ENCODE peak calls at places on chromosomes 6 and 20, in nine cellular contexts. G is H1, R is upper lobe of left lung, V is ovary, T is HepG2, E is body of pancreas, K is A549, W is K562, L is uterus. X is an unnamed sample.

GRCh38 chr20:24651973-24652340 is 182.5 kb downstream of the SYNDIG1 start:
- DNase-seq in G (no peak), R (no peak), V (no peak), T (no peak), E (no peak), K (no peak), W (no peak), L (no peak), X (no peak)

GRCh38 chr6:134132494-134133141 is 80.2 kb upstream of the SLC2A12 start:
- DNase-seq in G (no peak), R (no peak), V (no peak), T (no peak), E (no peak), K (peak), W (no peak), L (no peak), X (no peak)

GRCh38 chr6:157715766-157716171 is 107.3 kb upstream of the SNX9 start:
- DNase-seq in G (no peak), R (no peak), V (peak), T (no peak), E (peak), K (no peak), W (no peak), L (peak), X (no peak)

GRCh38 chr6:116316772-116317467 is 37.2 kb upstream of the TSPYL1 start:
- DNase-seq in G (no peak), R (no peak), V (peak), T (peak), E (peak), K (no peak), W (peak), L (no peak), X (no peak)

GRCh38 chr6:132298344-132298949 is 102.8 kb downstream of the MOXD1 start:
- DNase-seq in G (peak), R (no peak), V (no peak), T (peak), E (peak), K (peak), W (peak), L (no peak), X (no peak)

GRCh38 chr6:133286765-133287164 is 45.6 kb downstream of the EYA4 start:
- DNase-seq in G (no peak), R (no peak), V (no peak), T (no peak), E (no peak), K (peak), W (peak), L (no peak), X (no peak)

GRCh38 chr6:144248003-144248402 is 37.1 kb upstream of the UTRN start:
- DNase-seq in G (no peak), R (no peak), V (no peak), T (no peak), E (no peak), K (no peak), W (no peak), L (no peak), X (no peak)

GRCh38 chr6:138944412-138944811 is 43.6 kb downstream of the REPS1 start:
- DNase-seq in G (no peak), R (no peak), V (no peak), T (no peak), E (no peak), K (peak), W (peak), L (no peak), X (peak)

GRCh38 chr20:63124782-63125580 is 91.0 kb downstream of the YTHDF1 start:
- DNase-seq in G (no peak), R (peak), V (no peak), T (no peak), E (no peak), K (no peak), W (no peak), L (no peak), X (no peak)

GRCh38 chr20:51132286-51132810 is 109.4 kb upstream of the KCNG1 start:
- DNase-seq in G (no peak), R (no peak), V (no peak), T (no peak), E (no peak), K (no peak), W (no peak), L (no peak), X (no peak)

GRCh38 chr6:73797861-73798260 is 101.9 kb downstream of the CD109 start:
- DNase-seq in G (no peak), R (no peak), V (no peak), T (no peak), E (no peak), K (no peak), W (no peak), L (no peak), X (no peak)

GRCh38 chr6:90915224-90915915 is 328.5 kb upstream of the MAP3K7 start:
- DNase-seq in G (no peak), R (no peak), V (no peak), T (no peak), E (no peak), K (no peak), W (no peak), L (no peak), X (no peak)

GRCh38 chr6:130426078-130426726 is 60.4 kb downstream of the TMEM200A start:
- DNase-seq in G (no peak), R (no peak), V (no peak), T (no peak), E (no peak), K (no peak), W (no peak), L (no peak), X (no peak)

GRCh38 chr20:13202553-13202952 is 18.5 kb upstream of the ISM1 start:
- DNase-seq in G (no peak), R (no peak), V (no peak), T (peak), E (no peak), K (no peak), W (no peak), L (no peak), X (no peak)

GRCh38 chr6:31664790-31665500 is at the start of gene GPANK1:
- DNase-seq in G (peak), R (peak), V (peak), T (peak), E (peak), K (peak), W (peak), L (peak), X (peak)

GRCh38 chr6:144951730-144952437 is 666.7 kb downstream of the UTRN start:
- DNase-seq in G (peak), R (no peak), V (no peak), T (no peak), E (no peak), K (no peak), W (no peak), L (no peak), X (no peak)

GRCh38 chr6:37860226-37860839 is 40.8 kb downstream of the ZFAND3 start:
- DNase-seq in G (no peak), R (no peak), V (no peak), T (peak), E (no peak), K (peak), W (peak), L (no peak), X (no peak)

GRCh38 chr6:38716825-38717224 is 1.7 kb downstream of the DNAH8 start:
- DNase-seq in G (no peak), R (no peak), V (no peak), T (no peak), E (no peak), K (no peak), W (no peak), L (no peak), X (no peak)

GRCh38 chr6:50362706-50363105 is 313.0 kb upstream of the DEFB112 start:
- DNase-seq in G (no peak), R (no peak), V (no peak), T (peak), E (no peak), K (no peak), W (no peak), L (no peak), X (no peak)

GRCh38 chr20:18288748-18289705 is 700 bp downstream of the ZNF133 start:
- DNase-seq in G (peak), R (no peak), V (peak), T (peak), E (no peak), K (no peak), W (peak), L (no peak), X (peak)

GRCh38 chr6:68689910-68690309 is 54.8 kb downstream of the ADGRB3 start:
- DNase-seq in G (no peak), R (no peak), V (no peak), T (no peak), E (no peak), K (no peak), W (peak), L (no peak), X (no peak)

GRCh38 chr20:1154734-1155133 is 30.0 kb downstream of the TMEM74B start:
- DNase-seq in G (no peak), R (no peak), V (no peak), T (no peak), E (no peak), K (no peak), W (no peak), L (no peak), X (no peak)

GRCh38 chr6:92534109-92534508 is 885.2 kb downstream of the EPHA7 start:
- DNase-seq in G (no peak), R (no peak), V (no peak), T (no peak), E (no peak), K (no peak), W (no peak), L (no peak), X (no peak)

DNA sequence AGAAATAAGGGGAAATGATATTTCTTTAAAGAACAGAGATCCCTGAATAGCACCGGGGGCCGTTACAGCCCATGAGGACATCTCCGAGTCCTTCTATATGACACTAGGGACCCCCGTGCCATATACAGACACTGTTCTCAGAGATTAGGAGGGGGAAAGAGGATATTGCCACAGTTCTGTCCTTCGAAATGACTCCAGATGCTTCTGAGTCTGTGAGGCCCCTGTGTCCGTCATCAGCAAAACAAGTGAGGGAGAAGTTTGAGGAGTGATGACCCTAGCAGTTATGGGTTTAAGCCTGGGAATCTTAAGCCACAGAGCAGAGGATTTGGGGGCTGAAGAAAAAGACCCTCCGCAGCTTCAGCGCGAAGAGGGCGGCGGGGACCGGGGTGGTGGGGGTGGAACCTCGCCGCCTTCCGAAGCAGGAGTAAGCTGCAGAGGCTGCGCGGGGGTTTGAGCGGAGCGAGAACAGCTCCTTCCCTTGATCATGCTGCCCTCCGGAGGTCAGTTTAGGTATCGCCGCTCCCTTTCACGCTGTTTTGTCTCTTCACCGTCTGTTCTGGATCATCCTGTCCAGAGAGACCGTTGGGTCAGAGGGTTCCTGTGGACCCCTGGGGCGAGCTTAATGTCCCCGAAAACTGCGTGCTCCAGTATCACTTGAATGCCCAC is 23.6 kb downstream of the VPS52 start:
- DNase-seq in G (peak), R (peak), V (peak), T (peak), E (peak), K (peak), W (peak), L (peak), X (no peak)
- TF ChIP-seq POLR2A in G (no peak), R (no peak), V (no peak), T (peak), E (no peak), K (no peak), W (no peak), L (no peak), X (no peak)

DNA sequence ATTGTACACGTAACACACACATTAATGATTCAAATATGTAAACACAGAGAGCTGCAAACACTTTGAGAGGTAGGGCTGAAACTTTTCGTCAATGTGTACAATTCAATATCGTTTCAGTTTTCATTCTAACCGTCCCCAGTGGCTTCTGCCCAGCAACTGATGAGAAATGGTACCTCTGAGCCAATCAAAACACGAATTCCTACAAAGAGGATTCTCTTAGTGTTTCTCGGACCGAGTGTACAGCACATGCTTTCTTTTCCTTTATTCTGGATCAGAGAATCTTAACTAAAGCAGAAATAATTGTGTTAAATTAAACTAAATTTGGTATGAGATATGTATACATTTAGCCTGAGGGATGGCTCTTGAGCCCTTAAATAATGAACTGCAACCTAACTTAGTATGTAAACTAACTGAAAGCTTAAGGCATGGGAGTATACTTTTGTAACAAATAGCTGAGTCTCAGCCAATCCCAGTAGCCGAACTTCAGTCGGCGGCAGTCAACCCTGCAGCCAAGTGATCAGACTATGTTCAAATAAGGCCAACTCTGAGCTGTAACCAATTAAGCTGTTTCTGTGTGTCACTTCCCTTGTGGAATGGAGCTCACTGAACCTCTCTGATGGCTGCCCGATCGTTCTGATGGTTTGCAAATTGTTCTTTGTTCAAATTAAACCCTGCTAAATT is 16.1 kb downstream of the BTN2A1 start:
- DNase-seq in G (peak), R (peak), V (peak), T (peak), E (peak), K (peak), W (peak), L (peak), X (peak)
- TF ChIP-seq POLR2A in G (no peak), R (peak), V (peak), T (peak), E (peak), K (no peak), W (peak), L (peak), X (peak)

GRCh38 chr6:36123270-36124139 is 6.8 kb upstream of the MAPK13 start:
- DNase-seq in G (peak), R (peak), V (peak), T (peak), E (peak), K (peak), W (peak), L (peak), X (peak)
- TF ChIP-seq POLR2A in G (no peak), R (peak), V (no peak), T (no peak), E (no peak), K (no peak), W (no peak), L (no peak), X (no peak)

DNA sequence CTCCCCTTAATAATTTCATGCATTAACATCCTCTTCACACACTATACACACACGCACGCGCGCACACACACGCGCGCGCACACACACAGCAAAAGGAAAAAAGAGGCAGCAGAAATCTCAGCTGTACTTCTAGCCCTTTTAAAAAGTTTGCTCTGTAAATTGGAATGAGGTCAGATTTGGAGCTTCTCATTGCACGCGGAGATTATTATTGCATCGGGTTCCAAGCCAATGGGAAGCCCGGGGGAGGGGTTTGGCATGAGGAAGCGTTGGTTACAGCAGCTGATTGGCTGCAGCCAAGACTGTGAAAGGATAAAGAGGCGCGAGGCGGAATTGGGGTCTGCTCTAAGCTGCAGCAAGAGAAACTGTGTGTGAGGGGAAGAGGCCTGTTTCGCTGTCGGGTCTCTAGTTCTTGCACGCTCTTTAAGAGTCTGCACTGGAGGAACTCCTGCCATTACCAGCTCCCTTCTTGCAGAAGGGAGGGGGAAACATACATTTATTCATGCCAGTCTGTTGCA is at the start of gene SOX4:
- DNase-seq in G (peak), R (peak), V (peak), T (peak), E (peak), K (peak), W (peak), L (peak), X (peak)
- TF ChIP-seq POLR2A in G (peak), R (peak), V (peak), T (peak), E (peak), K (peak), W (no peak), L (peak), X (peak)

GRCh38 chr6:151325075-151326050 is 66.0 kb downstream of the ZBTB2 start:
- DNase-seq in G (no peak), R (peak), V (peak), T (peak), E (peak), K (peak), W (no peak), L (peak), X (peak)
- TF ChIP-seq POLR2A in G (no peak), R (no peak), V (no peak), T (peak), E (no peak), K (peak), W (no peak), L (no peak), X (no peak)

DNA sequence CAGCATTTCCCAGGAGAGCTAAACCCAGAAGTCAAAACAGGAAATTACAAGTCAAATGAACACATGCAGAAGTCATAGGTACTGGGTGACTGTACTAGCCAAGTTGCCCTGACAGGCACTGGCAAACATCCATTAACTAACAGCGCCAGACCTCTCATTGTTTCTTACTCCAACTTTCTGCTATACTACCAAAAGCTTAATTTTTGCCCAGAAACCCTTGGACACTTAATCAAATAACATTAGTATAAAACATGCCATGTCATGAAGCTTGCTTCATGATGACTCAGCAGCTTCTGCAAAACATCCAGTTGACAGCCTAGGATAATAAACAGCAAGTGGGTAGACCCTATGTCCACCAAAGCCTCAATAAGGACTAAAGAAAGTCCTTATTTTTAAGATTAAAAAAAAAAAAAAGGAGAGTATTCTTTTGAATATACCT is 3.5 kb downstream of the NUP153 start:
- DNase-seq in G (no peak), R (no peak), V (no peak), T (peak), E (peak), K (peak), W (peak), L (peak), X (no peak)
- TF ChIP-seq POLR2A in G (no peak), R (no peak), V (no peak), T (no peak), E (no peak), K (no peak), W (no peak), L (no peak), X (no peak)

GRCh38 chr6:125153541-125154183 is at the start of gene TPD52L1:
- DNase-seq in G (peak), R (peak), V (peak), T (peak), E (peak), K (peak), W (peak), L (peak), X (peak)
- TF ChIP-seq POLR2A in G (no peak), R (peak), V (no peak), T (no peak), E (peak), K (peak), W (peak), L (peak), X (no peak)

GRCh38 chr20:58993332-58994248 is 12.5 kb downstream of the NELFCD start:
- DNase-seq in G (no peak), R (no peak), V (no peak), T (no peak), E (no peak), K (no peak), W (no peak), L (peak), X (no peak)
- TF ChIP-seq POLR2A in G (no peak), R (no peak), V (no peak), T (no peak), E (no peak), K (no peak), W (peak), L (no peak), X (no peak)

DNA sequence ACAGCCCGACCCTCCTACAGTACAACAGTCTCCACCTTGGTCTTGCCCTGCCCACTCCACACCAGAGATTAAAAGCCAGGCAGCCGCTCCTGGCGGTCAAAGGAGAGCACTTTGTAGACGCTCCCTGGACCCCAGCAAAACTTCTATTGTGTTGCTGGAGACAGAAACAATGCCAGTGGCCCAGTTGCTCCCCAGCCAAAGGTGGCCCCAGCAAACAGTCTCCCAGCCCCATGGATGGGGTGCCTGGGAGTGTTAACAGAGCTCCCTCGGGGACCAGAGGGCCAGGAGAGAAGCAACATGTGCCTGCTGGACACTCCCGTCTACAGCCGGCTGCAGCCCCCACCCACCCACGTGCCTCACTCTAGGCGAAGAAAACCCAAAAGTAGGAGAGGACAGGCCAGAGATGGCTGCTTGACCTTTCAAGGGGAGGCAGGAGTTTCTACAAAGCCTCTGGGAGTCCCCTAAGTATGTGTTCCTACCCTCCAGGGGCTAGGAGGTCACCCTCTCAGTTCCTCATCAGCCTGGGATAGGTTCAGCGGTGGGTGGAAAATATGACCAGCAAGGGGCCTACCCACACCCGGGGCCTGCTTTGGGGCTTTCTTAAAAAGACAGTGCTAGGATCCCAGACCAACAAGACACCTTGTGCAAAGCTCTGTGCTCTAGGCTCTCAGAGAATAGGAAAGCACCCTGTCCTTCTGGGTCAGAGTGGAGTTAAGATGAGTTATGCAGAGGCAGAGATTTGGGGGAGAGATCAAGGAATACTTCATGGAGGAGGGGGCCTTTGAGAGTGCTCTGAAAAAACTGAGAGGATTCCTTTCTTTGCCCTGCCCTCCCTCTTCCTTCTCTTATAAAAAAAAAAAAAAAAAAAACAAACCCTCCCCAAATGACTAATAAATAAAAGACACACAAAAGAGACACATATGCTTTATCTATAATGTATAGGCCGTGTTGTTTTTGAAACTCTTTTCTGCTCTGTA is 19.0 kb upstream of the PREX1 start:
- DNase-seq in G (peak), R (no peak), V (no peak), T (no peak), E (no peak), K (peak), W (peak), L (no peak), X (no peak)
- TF ChIP-seq POLR2A in G (no peak), R (no peak), V (no peak), T (no peak), E (no peak), K (no peak), W (no peak), L (no peak), X (no peak)